ENCODE peak calls at places on chromosome 18, in ten cellular contexts. Q is GM20000, F is cardiac muscle cell, A is amniotic stem cell, E is globus pallidus, P is NCI-H2029 treated with DMSO at 0.1 percent for 48 hours, W is AG08396, I is A172, B is sciatic nerve, Z is kidney tubule cell. R is an unnamed sample.

GRCh38 chr18:74541703-74542555 is 7.6 kb downstream of the CNDP1 start:
- DNase-seq in B (no peak), E (peak; percentile 93), Q (no peak), P (no peak), Z (peak; percentile 70), W (no peak), F (no peak), A (no peak), I (no peak), R (peak; percentile 16)

GRCh38 chr18:28961669-28962228 is 784.8 kb upstream of the CDH2 start:
- DNase-seq in W (peak; percentile 10), I (peak; percentile 51), Q (no peak), B (no peak), Z (peak; percentile 45), F (peak; percentile 36), P (peak; percentile 1), A (peak; percentile 8), E (peak; percentile 5), R (peak; percentile 45)

GRCh38 chr18:22348521-22349316 is 69.0 kb downstream of the CTAGE1 start:
- DNase-seq in W (peak; percentile 76), A (no peak), Z (peak; percentile 5), B (no peak), F (peak; percentile 94), E (no peak), Q (peak; percentile 37), I (peak; percentile 30), P (no peak), R (peak; percentile 86)

GRCh38 chr18:63155169-63155852 is 164.3 kb downstream of the BCL2 start:
- DNase-seq in I (no peak), A (no peak), E (peak; percentile 57), Z (peak; percentile 72), W (no peak), P (peak; percentile 73), F (peak; percentile 44), B (peak; percentile 75), Q (no peak), R (no peak)

GRCh38 chr18:79749251-79750191 is 48.2 kb upstream of the KCNG2 start:
- DNase-seq in Q (no peak), I (no peak), F (peak; percentile 74), Z (no peak), E (no peak), A (no peak), P (no peak), W (no peak), B (no peak), R (no peak)

GRCh38 chr18:48836231-48836805 is 114.4 kb downstream of the SMAD7 start:
- DNase-seq in P (no peak), I (no peak), E (no peak), Z (no peak), Q (no peak), B (no peak), W (no peak), F (no peak), A (no peak), R (no peak)

GRCh38 chr18:73545497-73545896 is 602.1 kb downstream of the FBXO15 start:
- DNase-seq in Z (no peak), I (no peak), F (no peak), Q (no peak), W (no peak), P (no peak), B (no peak), A (no peak), E (no peak), R (no peak)

GRCh38 chr18:21904856-21905255 is 164.3 kb downstream of the MIB1 start:
- DNase-seq in I (no peak), A (no peak), F (peak; percentile 34), Z (no peak), W (no peak), B (peak; percentile 78), Q (no peak), E (no peak), P (no peak), R (no peak)

GRCh38 chr18:3611313-3612038 is 161.5 kb downstream of the TGIF1 start:
- DNase-seq in E (no peak), W (no peak), Q (no peak), B (peak; percentile 55), A (no peak), F (peak; percentile 29), P (no peak), I (no peak), Z (no peak), R (no peak)

GRCh38 chr18:42310956-42311355 is 355.9 kb downstream of the PIK3C3 start:
- DNase-seq in I (peak; percentile 80), Z (peak; percentile 84), E (no peak), Q (no peak), F (peak; percentile 36), A (no peak), P (no peak), W (no peak), B (peak; percentile 63), R (no peak)

GRCh38 chr18:76875390-76876330 is 53.3 kb downstream of the ZNF236 start:
- DNase-seq in Q (peak; percentile 60), F (peak; percentile 55), A (no peak), Z (peak; percentile 51), I (peak; percentile 13), W (peak; percentile 32), P (peak; percentile 11), B (no peak), E (peak; percentile 26), R (no peak)

GRCh38 chr18:44799422-44800421 is 119.0 kb downstream of the SETBP1 start:
- DNase-seq in P (no peak), Q (peak; percentile 42), F (no peak), B (no peak), I (no peak), Z (peak; percentile 97), A (no peak), W (no peak), E (no peak), R (no peak)

GRCh38 chr18:35618703-35619102 is 37.2 kb downstream of the GALNT1 start:
- DNase-seq in F (no peak), P (no peak), A (no peak), Z (no peak), E (peak; percentile 37), B (no peak), W (no peak), I (no peak), Q (no peak), R (no peak)

GRCh38 chr18:2878656-2879330 is 32.0 kb downstream of the EMILIN2 start:
- DNase-seq in P (no peak), Z (no peak), I (no peak), A (no peak), Q (no peak), B (no peak), E (no peak), F (no peak), W (no peak), R (peak; percentile 61)

GRCh38 chr18:67310826-67311225 is 205.7 kb downstream of the DSEL start:
- DNase-seq in E (no peak), W (no peak), A (no peak), I (peak; percentile 1), Z (no peak), F (peak; percentile 27), B (no peak), Q (no peak), P (no peak), R (no peak)

GRCh38 chr18:41703744-41704530 is 251.1 kb upstream of the PIK3C3 start:
- DNase-seq in E (no peak), A (no peak), P (no peak), Z (no peak), W (no peak), B (no peak), Q (no peak), F (peak; percentile 58), I (no peak), R (no peak)

GRCh38 chr18:31100598-31101147 is 1.5 kb downstream of the DSC2 start:
- DNase-seq in B (no peak), Z (peak; percentile 49), E (no peak), P (no peak), I (no peak), A (no peak), Q (no peak), F (peak; percentile 4), W (no peak), R (no peak)

GRCh38 chr18:45664824-45665763 is 49.8 kb downstream of the SLC14A2 start:
- DNase-seq in I (peak; percentile 40), E (peak; percentile 44), B (peak; percentile 72), F (peak; percentile 75), Q (peak; percentile 74), Z (peak; percentile 70), W (peak; percentile 74), A (peak; percentile 33), P (peak; percentile 39), R (no peak)

GRCh38 chr18:79926715-79927596 is 24.5 kb downstream of the SLC66A2 start:
- DNase-seq in Q (no peak), E (no peak), P (no peak), W (no peak), Z (no peak), I (no peak), F (no peak), A (no peak), B (peak; percentile 48), R (peak; percentile 62)

GRCh38 chr18:48649231-48649630 is 110.4 kb downstream of the CTIF start:
- DNase-seq in F (no peak), W (no peak), Z (no peak), P (no peak), A (no peak), Q (no peak), E (no peak), B (no peak), I (no peak), R (no peak)